ENCODE peak calls at places on chromosomes 1 and 21, in eight cellular contexts. One of them, this sample, is unnamed. For H3K4me1, the result is how much of the 10 kb centered on the place peaks cover.

GRCh38 chr1:67570473-67571143 is 114.4 kb upstream of the GADD45A start:
- DNase-seq in CD4-positive, alpha-beta memory T cell: no peak
- DNase-seq in pancreas: no peak
- DNase-seq in heart left ventricle: no peak
- DNase-seq in A549: peak
- DNase-seq in GM23248: peak
- DNase-seq in stomach: no peak
- DNase-seq in naive thymus-derived CD4-positive, alpha-beta T cell: no peak
- DNase-seq in this sample: no peak

GRCh38 chr1:204842892-204843291 is 27.8 kb upstream of the NFASC start:
- DNase-seq in CD4-positive, alpha-beta memory T cell: no peak
- DNase-seq in pancreas: no peak
- DNase-seq in heart left ventricle: no peak
- DNase-seq in A549: no peak
- DNase-seq in GM23248: peak
- DNase-seq in stomach: no peak
- DNase-seq in naive thymus-derived CD4-positive, alpha-beta T cell: no peak
- DNase-seq in this sample: no peak

GRCh38 chr21:45278156-45278911 is 9.4 kb downstream of the POFUT2 start:
- DNase-seq in CD4-positive, alpha-beta memory T cell: no peak
- DNase-seq in pancreas: no peak
- DNase-seq in heart left ventricle: no peak
- DNase-seq in A549: no peak
- DNase-seq in GM23248: no peak
- DNase-seq in stomach: peak
- DNase-seq in naive thymus-derived CD4-positive, alpha-beta T cell: no peak
- DNase-seq in this sample: peak

GRCh38 chr1:104780470-104781078 is 1030.9 kb downstream of the AMY1C start:
- DNase-seq in CD4-positive, alpha-beta memory T cell: peak
- DNase-seq in pancreas: no peak
- DNase-seq in heart left ventricle: no peak
- DNase-seq in A549: peak
- DNase-seq in GM23248: peak
- DNase-seq in stomach: no peak
- DNase-seq in naive thymus-derived CD4-positive, alpha-beta T cell: no peak
- DNase-seq in this sample: no peak

GRCh38 chr1:156894001-156894400 is 483 bp downstream of the PEAR1 start:
- DNase-seq in CD4-positive, alpha-beta memory T cell: no peak
- DNase-seq in pancreas: no peak
- DNase-seq in heart left ventricle: no peak
- DNase-seq in A549: no peak
- DNase-seq in GM23248: no peak
- DNase-seq in stomach: no peak
- DNase-seq in naive thymus-derived CD4-positive, alpha-beta T cell: no peak
- DNase-seq in this sample: no peak

GRCh38 chr1:228073061-228073869 is 9.2 kb upstream of the ARF1 start:
- DNase-seq in CD4-positive, alpha-beta memory T cell: no peak
- DNase-seq in pancreas: no peak
- DNase-seq in heart left ventricle: no peak
- DNase-seq in A549: no peak
- DNase-seq in GM23248: no peak
- DNase-seq in stomach: peak
- DNase-seq in naive thymus-derived CD4-positive, alpha-beta T cell: no peak
- DNase-seq in this sample: peak

GRCh38 chr1:53334781-53335180 is 6.9 kb upstream of the LRP8 start:
- DNase-seq in CD4-positive, alpha-beta memory T cell: no peak
- DNase-seq in pancreas: no peak
- DNase-seq in heart left ventricle: no peak
- DNase-seq in A549: no peak
- DNase-seq in GM23248: no peak
- DNase-seq in stomach: peak
- DNase-seq in naive thymus-derived CD4-positive, alpha-beta T cell: no peak
- DNase-seq in this sample: peak

GRCh38 chr1:224506141-224506814 is 71.7 kb upstream of the WDR26 start:
- DNase-seq in CD4-positive, alpha-beta memory T cell: no peak
- DNase-seq in pancreas: no peak
- DNase-seq in heart left ventricle: no peak
- DNase-seq in A549: no peak
- DNase-seq in GM23248: peak
- DNase-seq in stomach: no peak
- DNase-seq in naive thymus-derived CD4-positive, alpha-beta T cell: no peak
- DNase-seq in this sample: no peak

GRCh38 chr1:67937651-67938050 is 104.4 kb upstream of the GNG12 start:
- DNase-seq in CD4-positive, alpha-beta memory T cell: no peak
- DNase-seq in pancreas: no peak
- DNase-seq in heart left ventricle: peak
- DNase-seq in A549: no peak
- DNase-seq in GM23248: peak
- DNase-seq in stomach: no peak
- DNase-seq in naive thymus-derived CD4-positive, alpha-beta T cell: no peak
- DNase-seq in this sample: no peak

GRCh38 chr1:118963456-118964430 is 24.4 kb downstream of the TBX15 start:
- DNase-seq in CD4-positive, alpha-beta memory T cell: no peak
- DNase-seq in pancreas: no peak
- DNase-seq in heart left ventricle: no peak
- DNase-seq in A549: peak
- DNase-seq in GM23248: peak
- DNase-seq in stomach: no peak
- DNase-seq in naive thymus-derived CD4-positive, alpha-beta T cell: no peak
- DNase-seq in this sample: no peak

GRCh38 chr1:5480306-5480705 is 511.9 kb downstream of the NPHP4 start:
- DNase-seq in CD4-positive, alpha-beta memory T cell: no peak
- DNase-seq in pancreas: no peak
- DNase-seq in heart left ventricle: no peak
- DNase-seq in A549: no peak
- DNase-seq in GM23248: no peak
- DNase-seq in stomach: no peak
- DNase-seq in naive thymus-derived CD4-positive, alpha-beta T cell: no peak
- DNase-seq in this sample: no peak

GRCh38 chr1:23198373-23198772 is 18.9 kb downstream of the HTR1D start:
- DNase-seq in CD4-positive, alpha-beta memory T cell: no peak
- DNase-seq in pancreas: no peak
- DNase-seq in heart left ventricle: no peak
- DNase-seq in A549: peak
- DNase-seq in GM23248: peak
- DNase-seq in stomach: no peak
- DNase-seq in naive thymus-derived CD4-positive, alpha-beta T cell: no peak
- DNase-seq in this sample: no peak

GRCh38 chr1:40794048-40794447 is 10.5 kb downstream of the KCNQ4 start:
- DNase-seq in CD4-positive, alpha-beta memory T cell: no peak
- DNase-seq in pancreas: peak
- DNase-seq in heart left ventricle: no peak
- DNase-seq in A549: no peak
- DNase-seq in GM23248: no peak
- DNase-seq in stomach: no peak
- DNase-seq in naive thymus-derived CD4-positive, alpha-beta T cell: no peak
- DNase-seq in this sample: no peak

GRCh38 chr1:208179303-208179702 is 64.9 kb downstream of the PLXNA2 start:
- DNase-seq in CD4-positive, alpha-beta memory T cell: no peak
- DNase-seq in pancreas: no peak
- DNase-seq in heart left ventricle: no peak
- DNase-seq in A549: peak
- DNase-seq in GM23248: no peak
- DNase-seq in stomach: peak
- DNase-seq in naive thymus-derived CD4-positive, alpha-beta T cell: no peak
- DNase-seq in this sample: peak

GRCh38 chr1:208182880-208183279 is 61.3 kb downstream of the PLXNA2 start:
- DNase-seq in CD4-positive, alpha-beta memory T cell: no peak
- DNase-seq in pancreas: no peak
- DNase-seq in heart left ventricle: no peak
- DNase-seq in A549: no peak
- DNase-seq in GM23248: no peak
- DNase-seq in stomach: no peak
- DNase-seq in naive thymus-derived CD4-positive, alpha-beta T cell: no peak
- DNase-seq in this sample: no peak

GRCh38 chr1:208179850-208180416 is 64.3 kb downstream of the PLXNA2 start:
- DNase-seq in CD4-positive, alpha-beta memory T cell: no peak
- DNase-seq in pancreas: no peak
- DNase-seq in heart left ventricle: no peak
- DNase-seq in A549: no peak
- DNase-seq in GM23248: no peak
- DNase-seq in stomach: no peak
- DNase-seq in naive thymus-derived CD4-positive, alpha-beta T cell: no peak
- DNase-seq in this sample: no peak

GRCh38 chr1:208183977-208184901 is 59.9 kb downstream of the PLXNA2 start:
- DNase-seq in CD4-positive, alpha-beta memory T cell: no peak
- DNase-seq in pancreas: no peak
- DNase-seq in heart left ventricle: no peak
- DNase-seq in A549: peak
- DNase-seq in GM23248: peak
- DNase-seq in stomach: peak
- DNase-seq in naive thymus-derived CD4-positive, alpha-beta T cell: no peak
- DNase-seq in this sample: peak

DNA sequence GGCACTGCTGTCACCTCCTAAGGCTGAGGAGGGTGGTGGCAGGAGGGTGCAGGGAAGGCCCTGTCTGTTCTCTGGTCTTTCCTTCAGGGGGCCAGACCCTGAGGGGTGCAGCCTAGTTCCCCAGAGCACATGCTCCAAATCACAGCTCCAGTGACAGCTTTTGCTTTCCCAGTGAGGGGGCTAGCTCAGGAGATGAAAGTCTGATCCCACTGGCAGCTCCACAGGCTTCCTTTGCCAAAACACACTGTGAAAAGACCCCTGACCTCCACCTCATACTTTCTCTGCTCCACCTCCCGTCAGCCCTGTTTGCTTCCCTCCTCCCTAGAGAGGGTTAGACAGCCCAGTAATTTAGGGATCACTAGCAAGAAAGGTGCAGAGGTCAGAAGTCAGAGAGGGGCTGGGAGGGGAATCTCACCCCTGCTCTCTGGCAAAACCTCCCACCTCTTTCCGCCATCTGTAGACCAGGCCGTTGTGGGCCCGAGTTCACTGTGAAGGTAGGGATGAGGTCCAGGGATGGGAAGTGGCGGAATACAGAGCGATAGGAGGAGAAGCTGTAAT is 62.8 kb downstream of the PLXNA2 start:
- DNase-seq in CD4-positive, alpha-beta memory T cell: no peak
- DNase-seq in pancreas: no peak
- DNase-seq in heart left ventricle: no peak
- DNase-seq in A549: no peak
- DNase-seq in GM23248: no peak
- DNase-seq in stomach: no peak
- DNase-seq in naive thymus-derived CD4-positive, alpha-beta T cell: no peak
- DNase-seq in this sample: no peak
- H3K4me1 ChIP-seq in CD4-positive, alpha-beta memory T cell: under half
- H3K4me1 ChIP-seq in pancreas: under half
- H3K4me1 ChIP-seq in heart left ventricle: half or more
- H3K4me1 ChIP-seq in A549: half or more
- H3K4me1 ChIP-seq in GM23248: under half
- H3K4me1 ChIP-seq in stomach: half or more
- H3K4me1 ChIP-seq in naive thymus-derived CD4-positive, alpha-beta T cell: under half
- H3K4me1 ChIP-seq in this sample: under half

DNA sequence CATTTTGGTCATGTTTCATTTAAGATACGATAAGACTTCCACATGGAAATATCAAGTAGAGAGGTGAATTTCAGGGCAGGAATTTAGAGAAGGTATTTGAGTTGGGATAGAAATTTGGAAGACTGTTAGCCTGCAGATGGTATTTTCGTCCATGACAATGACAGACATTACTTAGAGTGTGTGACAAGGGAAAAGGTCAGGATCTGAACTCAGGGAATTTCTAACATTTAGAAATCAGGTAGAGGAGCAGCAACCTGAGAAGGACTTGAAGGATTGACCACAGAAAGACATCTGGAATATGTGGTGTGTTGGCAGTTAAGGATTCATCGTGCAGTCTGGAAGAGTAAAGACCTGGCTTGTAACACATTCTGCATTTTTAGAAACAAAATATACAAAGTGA is 57.9 kb downstream of the RABGAP1L start:
- DNase-seq in CD4-positive, alpha-beta memory T cell: no peak
- DNase-seq in pancreas: no peak
- DNase-seq in heart left ventricle: no peak
- DNase-seq in A549: no peak
- DNase-seq in GM23248: no peak
- DNase-seq in stomach: no peak
- DNase-seq in naive thymus-derived CD4-positive, alpha-beta T cell: no peak
- DNase-seq in this sample: no peak
- H3K27ac ChIP-seq in CD4-positive, alpha-beta memory T cell: no peak
- H3K27ac ChIP-seq in pancreas: no peak
- H3K27ac ChIP-seq in heart left ventricle: peak
- H3K27ac ChIP-seq in A549: no peak
- H3K27ac ChIP-seq in GM23248: no peak
- H3K27ac ChIP-seq in stomach: no peak
- H3K27ac ChIP-seq in naive thymus-derived CD4-positive, alpha-beta T cell: no peak
- H3K27ac ChIP-seq in this sample: no peak

DNA sequence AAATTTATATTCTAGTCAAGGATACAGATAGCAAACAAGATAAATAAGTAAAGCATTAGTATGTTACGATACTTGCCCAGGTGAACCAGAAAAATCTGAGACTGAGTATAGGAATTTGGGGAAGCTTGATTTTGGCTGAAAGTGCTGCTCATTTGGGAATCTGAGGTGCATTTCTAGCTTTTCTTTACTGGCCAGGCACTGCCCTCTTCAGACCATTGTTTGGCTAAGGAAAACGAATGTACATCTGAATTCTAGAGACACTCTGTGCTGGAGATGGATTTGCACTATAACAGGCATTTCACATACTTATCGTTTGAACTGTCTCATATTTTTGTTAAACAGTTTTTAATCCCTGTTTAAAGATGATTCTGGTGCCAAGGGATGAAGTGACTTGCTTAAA is 23.4 kb downstream of the ARID1A start:
- DNase-seq in CD4-positive, alpha-beta memory T cell: no peak
- DNase-seq in pancreas: no peak
- DNase-seq in heart left ventricle: no peak
- DNase-seq in A549: no peak
- DNase-seq in GM23248: no peak
- DNase-seq in stomach: no peak
- DNase-seq in naive thymus-derived CD4-positive, alpha-beta T cell: no peak
- DNase-seq in this sample: no peak
- H3K4me1 ChIP-seq in CD4-positive, alpha-beta memory T cell: half or more
- H3K4me1 ChIP-seq in pancreas: under half
- H3K4me1 ChIP-seq in heart left ventricle: half or more
- H3K4me1 ChIP-seq in A549: half or more
- H3K4me1 ChIP-seq in GM23248: under half
- H3K4me1 ChIP-seq in stomach: half or more
- H3K4me1 ChIP-seq in naive thymus-derived CD4-positive, alpha-beta T cell: half or more
- H3K4me1 ChIP-seq in this sample: half or more

GRCh38 chr1:203656796-203657620 is 30.4 kb downstream of the ATP2B4 start:
- DNase-seq in CD4-positive, alpha-beta memory T cell: no peak
- DNase-seq in pancreas: no peak
- DNase-seq in heart left ventricle: no peak
- DNase-seq in A549: no peak
- DNase-seq in GM23248: no peak
- DNase-seq in stomach: no peak
- DNase-seq in naive thymus-derived CD4-positive, alpha-beta T cell: no peak
- DNase-seq in this sample: no peak
- H3K27ac ChIP-seq in CD4-positive, alpha-beta memory T cell: peak
- H3K27ac ChIP-seq in pancreas: no peak
- H3K27ac ChIP-seq in heart left ventricle: no peak
- H3K27ac ChIP-seq in A549: no peak
- H3K27ac ChIP-seq in GM23248: no peak
- H3K27ac ChIP-seq in stomach: no peak
- H3K27ac ChIP-seq in naive thymus-derived CD4-positive, alpha-beta T cell: no peak
- H3K27ac ChIP-seq in this sample: no peak